ENCODE peak calls at places on chromosomes 7 and 10, in nine cellular contexts. S is heart left ventricle, A is pancreas, J is GM06990, P is fibroblast of lung, G is AG09319, O is bronchial epithelial cell, L is epithelial cell of esophagus, E is GM12878. V is an unnamed sample.

GRCh38 chr10:46327685-46328084 is 40.9 kb downstream of the ANTXRL start:
- DNase-seq in S (no peak), A (no peak), J (no peak), P (no peak), G (no peak), O (no peak), L (no peak), E (no peak), V (no peak)

GRCh38 chr10:43123361-43124093 is 14.7 kb upstream of the CSGALNACT2 start:
- DNase-seq in S (peak), A (no peak), J (no peak), P (no peak), G (no peak), O (no peak), L (no peak), E (no peak), V (no peak)

GRCh38 chr7:131383417-131383816 is 55.7 kb downstream of the MKLN1 start:
- DNase-seq in S (no peak), A (no peak), J (no peak), P (peak), G (no peak), O (no peak), L (no peak), E (no peak), V (no peak)

GRCh38 chr7:80916770-80917681 is 1.8 kb downstream of the SEMA3C start:
- DNase-seq in S (no peak), A (no peak), J (no peak), P (peak), G (no peak), O (peak), L (peak), E (no peak), V (peak)

GRCh38 chr10:15898046-15898445 is 37.7 kb upstream of the MINDY3 start:
- DNase-seq in S (no peak), A (no peak), J (no peak), P (peak), G (no peak), O (peak), L (peak), E (no peak), V (peak)

GRCh38 chr10:43964486-43964885 is 315.8 kb upstream of the ZNF32 start:
- DNase-seq in S (no peak), A (no peak), J (no peak), P (no peak), G (no peak), O (no peak), L (no peak), E (no peak), V (no peak)

GRCh38 chr10:95071107-95071660 is 1.9 kb upstream of the CYP2C8 start:
- DNase-seq in S (no peak), A (no peak), J (no peak), P (no peak), G (no peak), O (no peak), L (no peak), E (no peak), V (no peak)

GRCh38 chr7:2114052-2114451 is 118.7 kb downstream of the MAD1L1 start:
- DNase-seq in S (no peak), A (no peak), J (no peak), P (peak), G (no peak), O (peak), L (peak), E (no peak), V (peak)

GRCh38 chr10:124735491-124736286 is 8.5 kb downstream of the FAM53B start:
- DNase-seq in S (no peak), A (no peak), J (no peak), P (no peak), G (no peak), O (no peak), L (no peak), E (no peak), V (no peak)

GRCh38 chr10:55397777-55398176 is 596.7 kb upstream of the PCDH15 start:
- DNase-seq in S (no peak), A (no peak), J (no peak), P (no peak), G (no peak), O (no peak), L (no peak), E (no peak), V (no peak)

GRCh38 chr10:126198681-126199080 is 189.6 kb downstream of the ADAM12 start:
- DNase-seq in S (no peak), A (no peak), J (no peak), P (no peak), G (no peak), O (no peak), L (no peak), E (no peak), V (no peak)

GRCh38 chr10:47264797-47265281 is 35.2 kb upstream of the GDF10 start:
- DNase-seq in S (no peak), A (no peak), J (no peak), P (no peak), G (no peak), O (no peak), L (no peak), E (no peak), V (no peak)

GRCh38 chr7:44461387-44461786 is 29.1 kb downstream of the NUDCD3 start:
- DNase-seq in S (no peak), A (no peak), J (peak), P (peak), G (no peak), O (peak), L (peak), E (peak), V (no peak)

GRCh38 chr7:16918288-16918895 is 36.6 kb upstream of the AGR3 start:
- DNase-seq in S (no peak), A (no peak), J (no peak), P (peak), G (no peak), O (peak), L (peak), E (no peak), V (peak)

GRCh38 chr10:96512997-96513685 is 585 bp downstream of the TLL2 start:
- DNase-seq in S (no peak), A (peak), J (no peak), P (peak), G (no peak), O (no peak), L (peak), E (no peak), V (no peak)

GRCh38 chr10:77031531-77031930 is 606.1 kb downstream of the KCNMA1 start:
- DNase-seq in S (no peak), A (no peak), J (no peak), P (no peak), G (no peak), O (no peak), L (no peak), E (no peak), V (no peak)

GRCh38 chr10:35925511-35925910 is 283.4 kb upstream of the FZD8 start:
- DNase-seq in S (no peak), A (no peak), J (no peak), P (no peak), G (no peak), O (peak), L (peak), E (no peak), V (no peak)

GRCh38 chr7:115600196-115600595 is 430.4 kb downstream of the TFEC start:
- DNase-seq in S (no peak), A (no peak), J (no peak), P (peak), G (no peak), O (no peak), L (no peak), E (no peak), V (no peak)

GRCh38 chr7:130793855-130794618 is 60.0 kb upstream of the KLF14 start:
- DNase-seq in S (no peak), A (no peak), J (no peak), P (peak), G (peak), O (peak), L (peak), E (no peak), V (peak)

GRCh38 chr7:129311429-129311828 is 86.6 kb downstream of the AHCYL2 start:
- DNase-seq in S (no peak), A (no peak), J (no peak), P (no peak), G (no peak), O (no peak), L (no peak), E (no peak), V (no peak)

GRCh38 chr10:11236234-11236633 is 218.6 kb downstream of the CELF2 start:
- DNase-seq in S (no peak), A (no peak), J (peak), P (no peak), G (no peak), O (no peak), L (no peak), E (no peak), V (no peak)

GRCh38 chr7:832292-832967 is at the start of gene SUN1:
- DNase-seq in S (peak), A (peak), J (no peak), P (peak), G (no peak), O (peak), L (peak), E (peak), V (peak)

GRCh38 chr10:42959833-42960232 is 117.0 kb upstream of the RET start:
- DNase-seq in S (no peak), A (peak), J (no peak), P (no peak), G (no peak), O (no peak), L (no peak), E (no peak), V (no peak)

GRCh38 chr7:69365588-69366241 is 232.6 kb upstream of the AUTS2 start:
- DNase-seq in S (no peak), A (no peak), J (no peak), P (peak), G (no peak), O (no peak), L (no peak), E (no peak), V (no peak)

GRCh38 chr10:22340362-22341189 is 4.7 kb upstream of the SPAG6 start:
- DNase-seq in S (peak), A (peak), J (peak), P (no peak), G (peak), O (no peak), L (peak), E (peak), V (peak)

GRCh38 chr7:111224354-111225231 is 133.7 kb downstream of the LRRN3 start:
- DNase-seq in S (no peak), A (no peak), J (no peak), P (no peak), G (no peak), O (no peak), L (no peak), E (no peak), V (no peak)

GRCh38 chr10:99548041-99548530 is 15.3 kb downstream of the NKX2-3 start:
- DNase-seq in S (no peak), A (no peak), J (no peak), P (no peak), G (no peak), O (peak), L (peak), E (no peak), V (peak)
- TF ChIP-seq CTCF in S (no peak), A (no peak), J (peak), P (peak), G (peak), O (peak), L (peak), E (peak), V (no peak)

GRCh38 chr7:128266529-128266890 is 25.4 kb downstream of the LEP start:
- DNase-seq in S (no peak), A (no peak), J (no peak), P (no peak), G (no peak), O (no peak), L (no peak), E (no peak), V (no peak)
- TF ChIP-seq CTCF in S (no peak), A (no peak), J (no peak), P (no peak), G (no peak), O (no peak), L (no peak), E (no peak), V (no peak)

DNA sequence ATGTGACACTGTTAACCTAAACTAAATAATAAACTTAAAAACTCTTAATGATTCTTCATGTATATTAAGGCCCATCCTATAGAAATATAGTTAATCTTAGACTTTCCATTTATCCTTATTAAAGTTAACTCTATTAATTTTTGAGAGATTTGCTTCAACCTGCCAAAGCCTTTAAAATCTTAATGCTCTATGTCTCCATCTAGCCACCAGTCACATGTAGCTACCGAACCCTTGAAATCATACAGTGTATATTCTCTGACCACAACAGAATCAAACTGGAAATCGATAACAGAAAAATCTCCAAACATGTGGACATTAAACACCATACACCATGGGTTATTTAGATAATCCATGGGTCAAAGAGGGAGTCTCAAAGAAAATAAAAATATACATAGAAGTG is 51.9 kb downstream of the ASZ1 start:
- DNase-seq in S (no peak), A (no peak), J (no peak), P (peak), G (no peak), O (peak), L (peak), E (no peak), V (peak)
- TF ChIP-seq CTCF in S (no peak), A (no peak), J (peak), P (peak), G (peak), O (peak), L (peak), E (no peak), V (peak)

GRCh38 chr10:588246-589165 is 101.0 kb downstream of the DIP2C start:
- DNase-seq in S (peak), A (no peak), J (no peak), P (peak), G (no peak), O (no peak), L (no peak), E (no peak), V (peak)
- TF ChIP-seq CTCF in S (peak), A (no peak), J (no peak), P (peak), G (peak), O (no peak), L (peak), E (no peak), V (no peak)

DNA sequence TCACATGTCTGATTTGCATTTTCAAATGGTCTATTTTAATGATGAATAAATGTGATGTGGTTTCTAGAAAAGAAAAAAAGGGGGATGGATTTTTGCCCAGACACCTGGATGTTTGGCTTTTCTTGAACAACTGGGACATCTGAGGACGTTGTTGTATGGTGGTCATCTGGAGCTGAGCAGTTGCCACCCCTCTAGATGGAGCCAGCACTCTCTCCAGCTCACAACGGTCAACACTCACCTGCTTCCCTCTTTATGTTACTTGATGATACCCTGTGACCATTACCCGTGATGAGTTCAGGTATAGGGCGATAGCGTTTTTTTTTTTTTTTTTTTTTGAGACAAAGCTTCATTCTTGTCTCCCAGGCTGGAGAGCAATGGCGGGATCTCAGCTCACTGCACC is 30.1 kb upstream of the PAXIP1 start:
- DNase-seq in S (no peak), A (no peak), J (no peak), P (no peak), G (no peak), O (no peak), L (no peak), E (no peak), V (no peak)
- TF ChIP-seq CTCF in S (no peak), A (no peak), J (no peak), P (no peak), G (no peak), O (no peak), L (no peak), E (no peak), V (no peak)

DNA sequence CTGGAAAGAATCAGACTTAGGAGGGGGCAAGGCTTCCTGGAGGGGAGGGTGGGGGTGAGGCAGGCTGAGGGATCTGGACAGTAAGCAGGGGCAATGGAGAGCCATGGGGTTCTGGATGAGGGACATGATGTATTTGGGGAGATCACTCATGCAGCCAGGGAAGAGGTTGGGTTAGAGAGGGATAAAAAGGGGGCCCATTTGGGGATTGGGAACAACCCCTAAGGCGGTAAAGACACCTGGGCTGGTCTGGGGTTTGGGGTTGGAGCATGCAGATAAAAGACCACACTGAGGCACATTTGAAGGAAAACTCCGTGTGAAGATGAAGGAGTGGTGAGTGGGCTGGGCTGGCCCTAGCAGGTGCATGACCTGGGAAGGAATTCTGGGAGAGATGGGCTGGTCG is 30.8 kb downstream of the HIF1AN start:
- DNase-seq in S (no peak), A (no peak), J (no peak), P (no peak), G (no peak), O (no peak), L (no peak), E (no peak), V (no peak)
- TF ChIP-seq CTCF in S (no peak), A (no peak), J (no peak), P (no peak), G (no peak), O (no peak), L (no peak), E (no peak), V (no peak)

DNA sequence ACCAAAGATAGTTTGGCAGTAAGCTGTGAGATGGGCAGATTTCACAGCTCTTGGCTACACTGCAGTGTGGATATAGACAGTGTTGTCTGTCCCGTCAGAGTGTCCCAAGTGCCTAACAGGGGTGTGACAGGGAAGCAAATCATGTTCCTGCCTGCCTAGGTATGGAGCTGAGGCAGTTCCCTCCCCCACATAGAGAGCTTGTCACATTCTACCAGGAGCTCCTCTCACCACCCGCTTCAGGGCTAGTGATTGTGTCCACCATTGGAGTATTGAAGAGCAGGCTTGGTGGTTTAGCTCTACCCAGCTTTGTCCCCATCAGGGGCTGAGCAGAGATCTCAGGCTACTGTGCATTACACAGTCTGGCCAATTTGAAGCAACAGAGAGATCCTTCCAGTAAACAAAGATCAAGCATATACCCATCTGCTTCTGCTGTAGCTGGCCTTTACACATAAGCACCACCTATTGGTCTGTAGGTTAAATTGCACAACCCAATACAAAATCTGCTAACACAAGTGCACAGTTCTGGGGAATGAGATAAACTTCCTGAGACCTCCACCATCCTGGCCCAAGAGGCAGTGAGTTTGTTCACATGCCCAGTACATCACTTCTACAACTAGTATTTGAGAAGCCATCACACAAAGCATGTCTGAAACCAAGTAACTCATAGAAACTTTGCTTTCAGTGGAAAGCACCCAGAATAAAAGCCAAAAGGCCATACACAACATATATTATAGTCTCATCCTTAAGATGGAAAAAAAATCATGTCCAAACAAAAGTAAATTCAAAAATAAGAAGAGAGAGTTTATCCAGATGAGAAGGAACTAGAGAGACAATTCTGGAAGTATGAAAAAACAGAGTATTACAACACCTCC is 67.3 kb downstream of the GLCCI1 start:
- DNase-seq in S (no peak), A (no peak), J (no peak), P (peak), G (no peak), O (peak), L (peak), E (peak), V (peak)
- TF ChIP-seq CTCF in S (peak), A (no peak), J (peak), P (peak), G (peak), O (peak), L (peak), E (peak), V (peak)

DNA sequence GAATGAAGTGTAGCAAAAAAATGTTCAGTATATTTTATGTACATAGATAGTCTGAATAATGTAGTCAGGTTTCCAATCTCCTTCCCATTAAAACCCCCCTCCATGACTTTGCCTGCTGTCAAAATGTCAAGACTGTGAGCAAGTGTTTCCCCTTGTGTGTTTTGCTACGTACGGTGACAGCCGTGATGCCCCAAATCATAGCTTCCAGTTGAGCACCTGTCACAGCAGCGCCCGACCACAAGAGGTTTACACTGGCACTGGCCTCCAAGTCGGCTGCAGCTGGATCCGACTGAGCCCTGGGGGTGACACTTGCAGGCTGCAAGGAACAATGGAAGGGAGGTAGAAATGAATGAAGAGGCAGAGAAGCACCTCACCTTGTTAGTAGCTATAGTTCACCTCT is 62.3 kb downstream of the LAMB4 start:
- DNase-seq in S (no peak), A (no peak), J (no peak), P (no peak), G (no peak), O (no peak), L (no peak), E (no peak), V (no peak)
- TF ChIP-seq CTCF in S (no peak), A (no peak), J (no peak), P (no peak), G (no peak), O (no peak), L (no peak), E (no peak), V (no peak)

V was measured in MCF 10A.